ENCODE peak calls at places on chromosomes 1 and 21, in seven cellular contexts. One of them, this sample, is unnamed.

GRCh38 chr1:10629816-10630571 is 155.2 kb downstream of the PEX14 start:
- DNase-seq in tibial nerve: no peak
- DNase-seq in AG04450: no peak
- DNase-seq in fibroblast of lung: no peak
- DNase-seq in tibial artery: no peak
- DNase-seq in right lobe of liver: peak
- DNase-seq in GM23338: no peak
- DNase-seq in this sample: no peak

GRCh38 chr21:44758781-44759627 is 42.6 kb downstream of the UBE2G2 start:
- DNase-seq in tibial nerve: no peak
- DNase-seq in AG04450: no peak
- DNase-seq in fibroblast of lung: no peak
- DNase-seq in tibial artery: peak
- DNase-seq in right lobe of liver: no peak
- DNase-seq in GM23338: no peak
- DNase-seq in this sample: no peak

GRCh38 chr1:215887618-215888017 is 320.5 kb downstream of the KCTD3 start:
- DNase-seq in tibial nerve: no peak
- DNase-seq in AG04450: no peak
- DNase-seq in fibroblast of lung: no peak
- DNase-seq in tibial artery: no peak
- DNase-seq in right lobe of liver: no peak
- DNase-seq in GM23338: no peak
- DNase-seq in this sample: no peak

GRCh38 chr1:31755850-31756492 is 8.2 kb downstream of the ADGRB2 start:
- DNase-seq in tibial nerve: no peak
- DNase-seq in AG04450: no peak
- DNase-seq in fibroblast of lung: no peak
- DNase-seq in tibial artery: no peak
- DNase-seq in right lobe of liver: no peak
- DNase-seq in GM23338: no peak
- DNase-seq in this sample: no peak

GRCh38 chr1:27557596-27558340 is 46.2 kb downstream of the AHDC1 start:
- DNase-seq in tibial nerve: no peak
- DNase-seq in AG04450: no peak
- DNase-seq in fibroblast of lung: no peak
- DNase-seq in tibial artery: no peak
- DNase-seq in right lobe of liver: no peak
- DNase-seq in GM23338: peak
- DNase-seq in this sample: peak

GRCh38 chr21:26719750-26720149 is 125.5 kb downstream of the ADAMTS1 start:
- DNase-seq in tibial nerve: no peak
- DNase-seq in AG04450: no peak
- DNase-seq in fibroblast of lung: no peak
- DNase-seq in tibial artery: no peak
- DNase-seq in right lobe of liver: no peak
- DNase-seq in GM23338: no peak
- DNase-seq in this sample: no peak

GRCh38 chr1:150551049-150551783 is 2.0 kb downstream of the ADAMTSL4 start:
- DNase-seq in tibial nerve: no peak
- DNase-seq in AG04450: no peak
- DNase-seq in fibroblast of lung: no peak
- DNase-seq in tibial artery: no peak
- DNase-seq in right lobe of liver: no peak
- DNase-seq in GM23338: no peak
- DNase-seq in this sample: no peak

GRCh38 chr1:214259353-214259982 is 21.5 kb upstream of the SMYD2 start:
- DNase-seq in tibial nerve: no peak
- DNase-seq in AG04450: no peak
- DNase-seq in fibroblast of lung: no peak
- DNase-seq in tibial artery: no peak
- DNase-seq in right lobe of liver: no peak
- DNase-seq in GM23338: no peak
- DNase-seq in this sample: no peak

GRCh38 chr1:81681104-81681503 is 119.6 kb upstream of the ADGRL2 start:
- DNase-seq in tibial nerve: no peak
- DNase-seq in AG04450: no peak
- DNase-seq in fibroblast of lung: no peak
- DNase-seq in tibial artery: no peak
- DNase-seq in right lobe of liver: no peak
- DNase-seq in GM23338: peak
- DNase-seq in this sample: peak

GRCh38 chr1:16158993-16159831 is 3.3 kb upstream of the EPHA2 start:
- DNase-seq in tibial nerve: no peak
- DNase-seq in AG04450: no peak
- DNase-seq in fibroblast of lung: no peak
- DNase-seq in tibial artery: no peak
- DNase-seq in right lobe of liver: no peak
- DNase-seq in GM23338: no peak
- DNase-seq in this sample: no peak

GRCh38 chr21:42799948-42800347 is 79.4 kb downstream of the WDR4 start:
- DNase-seq in tibial nerve: no peak
- DNase-seq in AG04450: no peak
- DNase-seq in fibroblast of lung: no peak
- DNase-seq in tibial artery: no peak
- DNase-seq in right lobe of liver: no peak
- DNase-seq in GM23338: no peak
- DNase-seq in this sample: no peak

GRCh38 chr1:25148673-25149300 is 83.5 kb downstream of the SYF2 start:
- DNase-seq in tibial nerve: no peak
- DNase-seq in AG04450: no peak
- DNase-seq in fibroblast of lung: no peak
- DNase-seq in tibial artery: no peak
- DNase-seq in right lobe of liver: no peak
- DNase-seq in GM23338: peak
- DNase-seq in this sample: no peak

GRCh38 chr1:5622412-5622811 is 369.8 kb downstream of the NPHP4 start:
- DNase-seq in tibial nerve: no peak
- DNase-seq in AG04450: no peak
- DNase-seq in fibroblast of lung: no peak
- DNase-seq in tibial artery: no peak
- DNase-seq in right lobe of liver: no peak
- DNase-seq in GM23338: no peak
- DNase-seq in this sample: no peak

GRCh38 chr21:33801424-33802405 is 113.9 kb downstream of the ATP5PO start:
- DNase-seq in tibial nerve: no peak
- DNase-seq in AG04450: peak
- DNase-seq in fibroblast of lung: peak
- DNase-seq in tibial artery: no peak
- DNase-seq in right lobe of liver: peak
- DNase-seq in GM23338: peak
- DNase-seq in this sample: peak

GRCh38 chr1:67713071-67713806 is 28.2 kb downstream of the GADD45A start:
- DNase-seq in tibial nerve: no peak
- DNase-seq in AG04450: peak
- DNase-seq in fibroblast of lung: peak
- DNase-seq in tibial artery: no peak
- DNase-seq in right lobe of liver: no peak
- DNase-seq in GM23338: no peak
- DNase-seq in this sample: peak

GRCh38 chr1:241733899-241734298 is 81.8 kb downstream of the WDR64 start:
- DNase-seq in tibial nerve: no peak
- DNase-seq in AG04450: no peak
- DNase-seq in fibroblast of lung: no peak
- DNase-seq in tibial artery: no peak
- DNase-seq in right lobe of liver: no peak
- DNase-seq in GM23338: no peak
- DNase-seq in this sample: no peak

GRCh38 chr1:245690946-245691456 is 536.2 kb downstream of the KIF26B start:
- DNase-seq in tibial nerve: no peak
- DNase-seq in AG04450: no peak
- DNase-seq in fibroblast of lung: no peak
- DNase-seq in tibial artery: no peak
- DNase-seq in right lobe of liver: no peak
- DNase-seq in GM23338: no peak
- DNase-seq in this sample: no peak

GRCh38 chr1:192453360-192454045 is 122.1 kb upstream of the RGS1 start:
- DNase-seq in tibial nerve: no peak
- DNase-seq in AG04450: no peak
- DNase-seq in fibroblast of lung: no peak
- DNase-seq in tibial artery: no peak
- DNase-seq in right lobe of liver: no peak
- DNase-seq in GM23338: no peak
- DNase-seq in this sample: peak

GRCh38 chr1:6485140-6485936 is 6.1 kb downstream of the PLEKHG5 start:
- DNase-seq in tibial nerve: no peak
- DNase-seq in AG04450: no peak
- DNase-seq in fibroblast of lung: no peak
- DNase-seq in tibial artery: no peak
- DNase-seq in right lobe of liver: peak
- DNase-seq in GM23338: peak
- DNase-seq in this sample: no peak

GRCh38 chr21:16216595-16216994 is 486.8 kb downstream of the USP25 start:
- DNase-seq in tibial nerve: no peak
- DNase-seq in AG04450: no peak
- DNase-seq in fibroblast of lung: no peak
- DNase-seq in tibial artery: no peak
- DNase-seq in right lobe of liver: no peak
- DNase-seq in GM23338: no peak
- DNase-seq in this sample: no peak

GRCh38 chr21:16215193-16215592 is 485.4 kb downstream of the USP25 start:
- DNase-seq in tibial nerve: no peak
- DNase-seq in AG04450: no peak
- DNase-seq in fibroblast of lung: no peak
- DNase-seq in tibial artery: no peak
- DNase-seq in right lobe of liver: no peak
- DNase-seq in GM23338: no peak
- DNase-seq in this sample: no peak

GRCh38 chr21:16213518-16213917 is 483.7 kb downstream of the USP25 start:
- DNase-seq in tibial nerve: no peak
- DNase-seq in AG04450: no peak
- DNase-seq in fibroblast of lung: no peak
- DNase-seq in tibial artery: no peak
- DNase-seq in right lobe of liver: no peak
- DNase-seq in GM23338: no peak
- DNase-seq in this sample: no peak

DNA sequence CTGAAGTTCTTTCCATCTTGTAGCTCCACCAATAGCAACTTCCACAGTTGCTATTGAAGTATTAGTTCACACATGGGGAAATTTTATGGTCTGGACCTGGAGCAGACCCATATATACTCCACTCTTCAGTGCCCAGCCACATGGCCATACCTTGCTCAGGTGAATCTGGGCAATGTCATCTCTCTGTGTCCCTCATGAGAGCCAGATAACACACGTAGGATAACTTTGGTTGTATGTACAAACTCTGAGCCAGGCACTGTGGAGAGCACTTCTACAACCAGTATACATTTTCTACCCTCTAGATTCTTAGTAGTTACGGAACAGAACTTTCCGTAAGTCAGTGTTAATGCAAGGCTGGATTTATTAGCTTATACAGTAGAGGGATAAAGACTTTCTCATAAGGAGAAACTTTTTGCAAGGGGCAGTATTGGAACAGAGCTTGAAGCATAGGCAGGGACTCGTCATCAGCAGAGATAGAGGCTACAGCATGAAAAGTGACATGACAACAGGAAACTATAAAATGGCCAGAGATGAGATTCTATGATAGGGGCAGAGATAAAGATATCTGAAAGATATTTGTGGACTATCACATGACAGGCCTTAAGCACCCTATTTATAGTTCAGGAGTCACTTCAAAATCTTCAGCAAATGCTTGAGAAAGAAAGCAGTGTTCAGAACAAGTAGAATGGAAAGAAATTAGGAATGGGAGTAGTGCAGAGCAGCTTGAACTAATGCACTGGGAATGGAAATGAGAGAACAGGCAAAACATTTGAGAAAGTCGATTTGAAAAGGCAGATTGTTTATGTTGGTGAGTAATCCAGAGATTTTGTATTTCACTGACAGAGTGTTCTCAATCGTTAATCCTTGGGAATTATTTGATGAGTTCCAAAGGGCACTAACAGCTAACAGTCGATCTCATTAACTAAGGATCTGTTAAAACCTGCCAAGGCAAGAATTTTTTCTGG is 481.8 kb downstream of the USP25 start:
- DNase-seq in tibial nerve: no peak
- DNase-seq in AG04450: no peak
- DNase-seq in fibroblast of lung: peak
- DNase-seq in tibial artery: no peak
- DNase-seq in right lobe of liver: no peak
- DNase-seq in GM23338: no peak
- DNase-seq in this sample: peak
- H3K4me3 ChIP-seq in tibial nerve: no peak
- H3K4me3 ChIP-seq in AG04450: no peak
- H3K4me3 ChIP-seq in fibroblast of lung: no peak
- H3K4me3 ChIP-seq in tibial artery: peak
- H3K4me3 ChIP-seq in right lobe of liver: no peak
- H3K4me3 ChIP-seq in GM23338: no peak
- H3K4me3 ChIP-seq in this sample: no peak

GRCh38 chr1:105027838-105028471 is 1278.3 kb downstream of the AMY1C start:
- DNase-seq in tibial nerve: no peak
- DNase-seq in AG04450: no peak
- DNase-seq in fibroblast of lung: no peak
- DNase-seq in tibial artery: no peak
- DNase-seq in right lobe of liver: no peak
- DNase-seq in GM23338: peak
- DNase-seq in this sample: no peak
- TF ChIP-seq CTCF in tibial nerve: no peak
- TF ChIP-seq CTCF in AG04450: no peak
- TF ChIP-seq CTCF in fibroblast of lung: no peak
- TF ChIP-seq CTCF in tibial artery: no peak
- TF ChIP-seq CTCF in right lobe of liver: no peak
- TF ChIP-seq CTCF in GM23338: peak
- TF ChIP-seq CTCF in this sample: no peak

DNA sequence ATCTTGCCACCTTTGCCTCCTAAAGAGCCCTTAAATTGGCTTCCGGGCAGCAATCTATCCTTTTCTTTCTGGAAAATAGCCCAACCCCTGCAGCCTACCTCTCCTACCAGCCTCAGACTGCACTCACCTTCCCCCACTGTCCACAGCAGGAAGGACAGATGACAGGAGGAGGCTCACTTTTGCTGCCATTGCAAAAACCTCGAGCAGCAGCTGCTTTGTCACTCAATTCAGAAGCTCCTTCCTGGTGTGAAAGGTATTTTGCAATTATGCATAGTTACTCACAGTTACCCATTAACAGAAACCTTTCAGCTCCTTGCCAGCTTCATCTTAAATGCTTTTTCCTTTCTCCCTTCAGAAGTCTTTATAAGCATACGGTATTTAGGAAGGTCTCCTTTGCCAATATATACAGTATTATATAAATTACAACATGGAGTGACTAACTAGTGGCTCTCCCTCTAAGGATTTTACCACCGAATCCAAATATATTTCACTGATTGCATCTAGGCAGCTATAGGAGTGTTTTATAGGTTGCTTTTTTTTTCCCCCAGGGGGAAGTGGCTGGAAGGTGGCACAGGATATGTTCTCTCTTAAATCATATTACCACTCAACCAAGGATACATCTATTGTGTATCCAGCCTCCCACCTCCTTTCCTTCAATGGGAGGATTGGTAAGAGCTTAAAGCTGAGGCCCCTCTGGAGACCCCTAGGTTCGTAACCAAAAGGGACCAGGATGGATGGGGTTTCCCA is 142.1 kb upstream of the IPO9 start:
- DNase-seq in tibial nerve: no peak
- DNase-seq in AG04450: no peak
- DNase-seq in fibroblast of lung: no peak
- DNase-seq in tibial artery: no peak
- DNase-seq in right lobe of liver: no peak
- DNase-seq in GM23338: peak
- DNase-seq in this sample: no peak
- H3K4me3 ChIP-seq in tibial nerve: no peak
- H3K4me3 ChIP-seq in AG04450: no peak
- H3K4me3 ChIP-seq in fibroblast of lung: no peak
- H3K4me3 ChIP-seq in tibial artery: no peak
- H3K4me3 ChIP-seq in right lobe of liver: no peak
- H3K4me3 ChIP-seq in GM23338: peak
- H3K4me3 ChIP-seq in this sample: no peak

GRCh38 chr1:65435987-65436386 is 15.5 kb downstream of the LEPR start:
- DNase-seq in tibial nerve: no peak
- DNase-seq in AG04450: no peak
- DNase-seq in fibroblast of lung: peak
- DNase-seq in tibial artery: no peak
- DNase-seq in right lobe of liver: no peak
- DNase-seq in GM23338: no peak
- DNase-seq in this sample: peak
- TF ChIP-seq CTCF in tibial nerve: no peak
- TF ChIP-seq CTCF in AG04450: no peak
- TF ChIP-seq CTCF in fibroblast of lung: no peak
- TF ChIP-seq CTCF in tibial artery: no peak
- TF ChIP-seq CTCF in right lobe of liver: no peak
- TF ChIP-seq CTCF in GM23338: no peak
- TF ChIP-seq CTCF in this sample: no peak

This sample was measured in fibroblast of the aortic adventitia.